ENCODE peak calls at places on chromosomes 6 and 20, in seven cellular contexts. S is IMR-90, G is dorsolateral prefrontal cortex, O is neural progenitor cell, E is heart right ventricle, P is H9, J is cardiac fibroblast. K is an unnamed sample.

GRCh38 chr6:52285174-52286068 is 879 bp upstream of the MCM3 start:
- DNase-seq in E (no peak), S (peak; percentile 17), J (peak; percentile 30), G (no peak), O (peak; percentile 12), P (no peak), K (peak; percentile 20)

GRCh38 chr6:130575971-130576370 is 210.2 kb downstream of the TMEM200A start:
- DNase-seq in G (no peak), O (no peak), S (no peak), P (no peak), J (no peak), E (no peak), K (peak; percentile 27)

GRCh38 chr20:54083459-54083858 is 13.1 kb upstream of the BCAS1 start:
- DNase-seq in O (no peak), J (no peak), P (no peak), G (no peak), E (no peak), S (no peak), K (no peak)

GRCh38 chr6:122426597-122426996 is 27.1 kb downstream of the HSF2 start:
- DNase-seq in P (no peak), G (no peak), J (no peak), O (no peak), S (peak; percentile 8), E (no peak), K (no peak)

GRCh38 chr6:39558791-39559190 is 166.4 kb downstream of the KIF6 start:
- DNase-seq in J (no peak), G (no peak), E (no peak), P (no peak), O (no peak), S (no peak), K (no peak)

GRCh38 chr6:52176550-52176949 is 9.6 kb upstream of the IL17A start:
- DNase-seq in J (no peak), O (no peak), E (no peak), G (no peak), S (no peak), P (no peak), K (no peak)

GRCh38 chr20:49477200-49477599 is 5.3 kb downstream of the KCNB1 start:
- DNase-seq in O (no peak), S (no peak), P (no peak), J (no peak), E (no peak), G (no peak), K (no peak)

GRCh38 chr6:149271348-149272340 is 45.9 kb upstream of the TAB2 start:
- DNase-seq in J (peak; percentile 67), E (no peak), S (no peak), O (no peak), G (no peak), P (no peak), K (peak; percentile 56)

GRCh38 chr6:16761469-16762264 is 407 bp upstream of the ATXN1 start:
- DNase-seq in O (peak; percentile 86), G (peak; percentile 82), P (peak; percentile 91), E (peak; percentile 90), J (peak; percentile 96), S (peak; percentile 91), K (peak; percentile 90)

GRCh38 chr6:3526962-3527796 is 70.3 kb upstream of the SLC22A23 start:
- DNase-seq in J (peak; percentile 64), G (no peak), P (peak; percentile 16), O (no peak), S (peak; percentile 5), E (no peak), K (no peak)

GRCh38 chr20:7980332-7981046 is 39.1 kb downstream of the TMX4 start:
- DNase-seq in E (no peak), J (peak; percentile 72), P (peak; percentile 34), S (peak; percentile 64), G (no peak), O (peak; percentile 52), K (peak; percentile 32)

DNA sequence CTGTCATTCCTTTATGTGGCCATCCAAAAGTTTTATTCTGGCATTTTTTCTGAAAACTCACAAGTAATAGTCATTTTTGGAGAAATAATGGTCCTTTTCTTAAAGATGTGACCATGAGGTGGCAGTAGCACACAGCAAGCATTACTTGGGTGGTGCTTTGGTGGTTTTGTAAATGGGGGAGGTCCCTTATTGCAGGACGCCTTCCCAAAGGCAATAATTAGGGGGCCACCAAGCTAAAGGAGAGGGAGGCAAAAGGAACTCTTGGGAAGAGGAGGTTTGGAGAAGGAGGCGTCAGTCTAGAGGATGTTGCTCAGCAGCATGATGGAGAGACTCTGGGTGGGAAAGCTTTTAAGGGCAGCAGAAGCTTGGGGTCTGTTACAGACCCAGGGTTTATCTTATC is 422.6 kb upstream of the MMS22L start:
- DNase-seq in J (peak; percentile 2), G (no peak), S (peak; percentile 2), P (peak; percentile 45), E (no peak), O (peak; percentile 73), K (no peak)
- TF ChIP-seq CTCF in J (peak; percentile 22), G (peak; percentile 66), S (peak; percentile 31), P (peak; percentile 85), E (no peak), O (peak; percentile 84), K (no peak)

GRCh38 chr6:34974249-34974642 is 85.2 kb downstream of the ANKS1A start:
- DNase-seq in P (no peak), J (no peak), S (no peak), O (no peak), E (no peak), G (no peak), K (no peak)

GRCh38 chr6:34969662-34970265 is 80.7 kb downstream of the ANKS1A start:
- DNase-seq in J (no peak), E (no peak), S (peak; percentile 70), P (no peak), O (no peak), G (no peak), K (no peak)

GRCh38 chr6:34970962-34971361 is 81.9 kb downstream of the ANKS1A start:
- DNase-seq in G (no peak), J (peak; percentile 58), O (no peak), S (peak; percentile 85), P (no peak), E (no peak), K (no peak)

GRCh38 chr6:34970487-34970886 is 81.4 kb downstream of the ANKS1A start:
- DNase-seq in S (peak; percentile 46), J (no peak), E (no peak), O (no peak), P (no peak), G (no peak), K (no peak)

DNA sequence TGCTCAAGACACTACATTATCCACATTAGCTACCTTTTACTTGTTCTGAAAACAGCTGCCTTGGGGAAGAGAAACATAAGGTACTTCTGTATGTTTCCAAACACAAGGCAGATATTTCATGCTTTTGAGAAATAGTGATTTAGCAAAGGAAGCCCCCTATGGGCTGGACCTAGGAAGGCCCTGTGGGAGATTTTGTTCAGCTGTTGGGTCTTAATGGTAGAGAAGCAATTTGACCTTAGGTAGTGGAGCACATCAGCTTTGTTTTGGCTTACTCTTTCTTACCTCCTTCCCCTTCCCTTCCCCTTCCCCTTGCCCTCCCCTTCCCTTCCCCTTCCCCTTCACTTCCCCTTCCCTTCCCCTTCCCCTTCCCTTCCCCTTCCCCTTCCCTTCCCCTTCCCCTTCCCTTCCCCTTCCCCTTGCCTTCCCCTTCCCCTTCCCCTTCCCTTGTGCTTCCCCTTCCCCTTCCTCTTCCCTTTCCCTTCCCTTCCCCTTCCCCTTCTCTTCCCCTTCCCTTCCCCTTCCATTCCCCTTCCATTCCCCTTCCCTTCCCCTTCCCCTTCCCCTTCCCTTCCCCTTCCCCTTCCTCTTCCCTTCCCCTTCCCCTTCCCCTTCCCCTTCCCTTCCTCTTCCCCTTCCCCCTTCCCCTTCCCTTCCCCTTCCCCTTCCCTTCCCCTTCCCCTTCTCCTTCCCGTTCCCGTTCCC is 84.6 kb downstream of the ANKS1A start:
- DNase-seq in O (no peak), J (peak; percentile 36), P (no peak), G (no peak), E (no peak), S (no peak), K (no peak)
- TF ChIP-seq CTCF in O (peak; percentile 39), J (peak; percentile 38), P (peak; percentile 52), G (no peak), E (no peak), S (no peak), K (peak; percentile 19)

GRCh38 chr6:42702200-42702599 is 20.2 kb downstream of the PRPH2 start:
- DNase-seq in G (no peak), P (no peak), S (peak; percentile 90), E (no peak), J (peak; percentile 55), O (no peak), K (no peak)

GRCh38 chr6:42696526-42697267 is 25.7 kb downstream of the PRPH2 start:
- DNase-seq in J (peak; percentile 80), P (no peak), G (no peak), S (peak; percentile 71), E (no peak), O (no peak), K (no peak)

GRCh38 chr6:42694586-42694985 is 27.8 kb downstream of the PRPH2 start:
- DNase-seq in O (no peak), E (no peak), S (peak; percentile 67), J (peak; percentile 78), G (no peak), P (no peak), K (no peak)

GRCh38 chr6:42697268-42697655 is 25.1 kb downstream of the PRPH2 start:
- DNase-seq in O (no peak), E (no peak), S (no peak), P (no peak), G (no peak), J (no peak), K (no peak)

DNA sequence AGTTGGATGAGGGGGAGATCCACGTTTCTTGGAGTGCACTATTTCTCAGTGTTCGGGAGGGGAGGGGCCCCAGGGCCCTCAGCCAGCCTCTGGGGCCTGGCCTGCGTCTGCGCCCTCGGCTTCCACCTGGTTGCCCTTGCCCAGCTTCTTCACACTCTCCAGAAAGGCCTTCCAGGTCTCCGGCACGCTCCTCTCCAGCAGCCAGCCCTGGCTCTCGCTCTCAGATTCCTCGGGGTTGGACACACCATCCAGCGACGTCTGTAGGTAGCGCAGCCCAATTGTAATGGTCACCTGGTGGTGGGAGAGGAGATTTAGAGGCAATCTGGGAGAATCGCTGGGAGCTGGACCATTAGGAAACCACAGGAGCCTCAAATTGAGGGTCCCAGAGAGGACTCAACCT is 24.2 kb downstream of the PRPH2 start:
- DNase-seq in E (no peak), G (no peak), O (no peak), P (peak; percentile 37), S (no peak), J (no peak), K (no peak)
- TF ChIP-seq CTCF in E (no peak), G (no peak), O (no peak), P (peak; percentile 35), S (no peak), J (no peak), K (no peak)

DNA sequence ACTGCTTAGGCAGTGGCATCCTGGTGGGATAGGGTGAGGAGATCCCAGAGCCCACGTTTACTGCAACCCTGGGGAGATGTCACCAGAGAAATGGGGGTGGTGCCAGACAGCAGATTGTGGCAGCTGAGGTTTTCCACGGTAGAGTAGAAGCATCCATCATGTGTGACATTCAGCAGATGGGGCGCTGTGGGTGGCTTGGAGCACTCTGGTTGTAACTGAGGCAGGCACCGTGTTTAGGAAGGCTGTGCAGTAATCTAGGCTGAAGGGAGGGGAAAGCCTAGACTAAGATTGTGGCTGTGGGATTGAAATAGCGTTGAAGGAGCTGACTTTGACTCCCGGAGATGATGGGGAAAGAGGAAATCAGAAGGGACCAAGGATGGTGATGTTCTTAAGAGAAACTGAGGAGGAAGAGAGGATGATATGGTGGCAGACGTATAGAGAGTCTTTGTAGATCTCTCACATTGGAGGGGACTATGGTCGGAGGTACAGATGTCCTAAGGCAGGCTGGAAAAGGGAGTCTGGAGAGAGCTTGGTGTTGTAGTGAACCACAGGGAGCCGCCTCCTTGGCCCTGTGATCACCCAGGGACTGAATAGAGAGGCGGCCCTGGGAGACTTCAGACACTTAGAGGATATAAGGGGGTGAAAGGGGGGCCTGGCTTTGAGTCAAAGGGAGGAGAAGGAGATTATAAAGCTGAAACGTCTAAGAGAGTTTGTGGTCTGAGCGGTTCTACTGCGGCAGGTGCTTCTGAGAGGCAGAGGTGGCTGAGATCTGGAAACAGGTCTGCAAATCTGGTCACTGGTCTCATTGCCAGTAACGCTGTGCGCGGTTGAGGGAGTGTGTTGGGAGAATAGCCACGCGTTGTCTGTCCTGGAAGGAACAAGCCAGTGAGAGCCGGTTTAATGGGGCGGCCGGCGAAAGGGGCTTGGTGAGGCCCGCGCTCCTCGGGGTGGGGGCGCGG is 792 bp upstream of the MICA start:
- DNase-seq in O (no peak), J (peak; percentile 20), P (no peak), E (peak; percentile 24), G (no peak), S (no peak), K (peak; percentile 32)
- TF ChIP-seq CTCF in O (no peak), J (no peak), P (no peak), E (no peak), G (no peak), S (no peak), K (no peak)